ENCODE peak calls at places on chromosomes 16 and 17, in ten cellular contexts. Z is lung, O is astrocyte of the spinal cord, U is sigmoid colon, P is mammary epithelial cell, N is cardiac fibroblast, G is AG04449, J is brain microvascular endothelial cell, L is fibroblast of the aortic adventitia, M is Peyer's patch. H is an unnamed sample.

GRCh38 chr17:43609613-43610385 is 51.9 kb downstream of the MEOX1 start:
- DNase-seq in Z (no peak), O (no peak), U (no peak), P (no peak), N (peak), G (no peak), J (no peak), L (no peak), M (no peak), H (peak)

GRCh38 chr16:15446901-15447300 is 12.5 kb downstream of the BMERB1 start:
- DNase-seq in Z (no peak), O (no peak), U (no peak), P (no peak), N (no peak), G (no peak), J (no peak), L (no peak), M (no peak), H (no peak)

GRCh38 chr17:30905742-30906100 is 317 bp downstream of the TEFM start:
- DNase-seq in Z (no peak), O (peak), U (no peak), P (no peak), N (no peak), G (no peak), J (peak), L (no peak), M (no peak), H (peak)

GRCh38 chr16:23359092-23359760 is 57.1 kb downstream of the SCNN1B start:
- DNase-seq in Z (no peak), O (no peak), U (peak), P (no peak), N (no peak), G (no peak), J (no peak), L (no peak), M (no peak), H (no peak)

GRCh38 chr16:69890114-69890890 is 60.8 kb upstream of the CLEC18A start:
- DNase-seq in Z (no peak), O (peak), U (peak), P (peak), N (peak), G (no peak), J (no peak), L (peak), M (no peak), H (peak)

GRCh38 chr16:83345846-83346245 is 461.9 kb upstream of the HSBP1 start:
- DNase-seq in Z (no peak), O (no peak), U (no peak), P (no peak), N (no peak), G (no peak), J (no peak), L (no peak), M (no peak), H (no peak)

GRCh38 chr17:50169121-50169764 is 3.4 kb downstream of the SGCA start:
- DNase-seq in Z (peak), O (peak), U (no peak), P (peak), N (peak), G (no peak), J (no peak), L (peak), M (peak), H (peak)

GRCh38 chr17:6701719-6702118 is 11.4 kb downstream of the SLC13A5 start:
- DNase-seq in Z (no peak), O (no peak), U (peak), P (no peak), N (peak), G (no peak), J (peak), L (peak), M (peak), H (peak)

GRCh38 chr17:64063088-64063487 is 42.7 kb upstream of the ICAM2 start:
- DNase-seq in Z (no peak), O (no peak), U (no peak), P (no peak), N (no peak), G (no peak), J (no peak), L (no peak), M (no peak), H (no peak)

GRCh38 chr17:14134456-14134855 is 65.2 kb downstream of the COX10 start:
- DNase-seq in Z (no peak), O (no peak), U (no peak), P (no peak), N (no peak), G (no peak), J (no peak), L (no peak), M (no peak), H (no peak)

GRCh38 chr16:84689126-84689525 is 10.7 kb upstream of the USP10 start:
- DNase-seq in Z (no peak), O (peak), U (peak), P (peak), N (peak), G (peak), J (peak), L (peak), M (no peak), H (peak)

GRCh38 chr16:66924527-66925321 is 611 bp downstream of the RRAD start:
- DNase-seq in Z (no peak), O (no peak), U (no peak), P (no peak), N (no peak), G (no peak), J (no peak), L (no peak), M (no peak), H (no peak)

GRCh38 chr16:19430345-19430744 is 12.7 kb downstream of the TMC5 start:
- DNase-seq in Z (no peak), O (no peak), U (no peak), P (no peak), N (no peak), G (no peak), J (no peak), L (no peak), M (no peak), H (no peak)

GRCh38 chr17:29212681-29213121 is 32.5 kb upstream of the MYO18A start:
- DNase-seq in Z (no peak), O (no peak), U (no peak), P (peak), N (no peak), G (no peak), J (no peak), L (no peak), M (no peak), H (no peak)

GRCh38 chr16:53689636-53690035 is 14.0 kb downstream of the RPGRIP1L start:
- DNase-seq in Z (no peak), O (no peak), U (no peak), P (peak), N (no peak), G (no peak), J (no peak), L (no peak), M (no peak), H (no peak)

GRCh38 chr17:79706931-79707382 is 23.8 kb upstream of the ENPP7 start:
- DNase-seq in Z (no peak), O (no peak), U (peak), P (no peak), N (peak), G (no peak), J (no peak), L (peak), M (no peak), H (peak)

GRCh38 chr16:58021661-58022551 is 3.6 kb upstream of the MMP15 start:
- DNase-seq in Z (no peak), O (peak), U (no peak), P (peak), N (peak), G (peak), J (peak), L (peak), M (no peak), H (peak)

GRCh38 chr17:80163315-80163714 is 6.5 kb upstream of the CARD14 start:
- DNase-seq in Z (no peak), O (no peak), U (no peak), P (no peak), N (peak), G (no peak), J (no peak), L (no peak), M (no peak), H (no peak)

GRCh38 chr17:64773836-64774761 is 112.0 kb upstream of the SMURF2 start:
- DNase-seq in Z (peak), O (peak), U (no peak), P (peak), N (peak), G (no peak), J (peak), L (peak), M (no peak), H (peak)

GRCh38 chr17:64653985-64654355 is 8.1 kb downstream of the SMURF2 start:
- DNase-seq in Z (no peak), O (no peak), U (no peak), P (no peak), N (no peak), G (no peak), J (no peak), L (peak), M (no peak), H (no peak)

GRCh38 chr16:1331712-1332617 is 1.5 kb upstream of the BAIAP3 start:
- DNase-seq in Z (peak), O (peak), U (peak), P (peak), N (peak), G (no peak), J (peak), L (no peak), M (peak), H (peak)

GRCh38 chr16:1526608-1527555 is 6.6 kb upstream of the TMEM204 start:
- DNase-seq in Z (no peak), O (no peak), U (no peak), P (no peak), N (no peak), G (no peak), J (no peak), L (no peak), M (no peak), H (no peak)

GRCh38 chr16:78075800-78076199 is 23.7 kb upstream of the WWOX start:
- DNase-seq in Z (no peak), O (no peak), U (no peak), P (no peak), N (no peak), G (no peak), J (no peak), L (no peak), M (no peak), H (no peak)

GRCh38 chr16:27005386-27005785 is 61.3 kb upstream of the C16orf82 start:
- DNase-seq in Z (no peak), O (no peak), U (no peak), P (no peak), N (no peak), G (no peak), J (no peak), L (no peak), M (no peak), H (no peak)

GRCh38 chr17:11768981-11769380 is 170.7 kb downstream of the DNAH9 start:
- DNase-seq in Z (no peak), O (no peak), U (no peak), P (no peak), N (no peak), G (no peak), J (no peak), L (no peak), M (no peak), H (no peak)

GRCh38 chr17:36837616-36838272 is 99.5 kb upstream of the LHX1 start:
- DNase-seq in Z (no peak), O (no peak), U (no peak), P (no peak), N (no peak), G (no peak), J (no peak), L (no peak), M (no peak), H (no peak)

GRCh38 chr16:57689772-57690558 is 4.6 kb upstream of the DRC7 start:
- DNase-seq in Z (no peak), O (no peak), U (peak), P (no peak), N (no peak), G (no peak), J (no peak), L (peak), M (peak), H (no peak)

GRCh38 chr17:41547921-41548843 is 20.1 kb upstream of the KRT19 start:
- DNase-seq in Z (peak), O (peak), U (peak), P (peak), N (peak), G (peak), J (peak), L (peak), M (no peak), H (peak)

GRCh38 chr17:47848198-47848513 is 2.8 kb downstream of the SP6 start:
- DNase-seq in Z (no peak), O (no peak), U (no peak), P (no peak), N (no peak), G (no peak), J (no peak), L (no peak), M (no peak), H (no peak)

GRCh38 chr17:47844230-47844629 is 3.2 kb upstream of the SCRN2 start:
- DNase-seq in Z (no peak), O (no peak), U (no peak), P (no peak), N (peak), G (no peak), J (peak), L (peak), M (no peak), H (peak)

GRCh38 chr17:47847341-47848197 is 3.4 kb downstream of the SP6 start:
- DNase-seq in Z (no peak), O (no peak), U (no peak), P (no peak), N (no peak), G (no peak), J (no peak), L (no peak), M (no peak), H (no peak)

GRCh38 chr17:47844814-47845453 is 3.9 kb upstream of the SCRN2 start:
- DNase-seq in Z (no peak), O (peak), U (no peak), P (no peak), N (peak), G (no peak), J (no peak), L (peak), M (no peak), H (peak)

DNA sequence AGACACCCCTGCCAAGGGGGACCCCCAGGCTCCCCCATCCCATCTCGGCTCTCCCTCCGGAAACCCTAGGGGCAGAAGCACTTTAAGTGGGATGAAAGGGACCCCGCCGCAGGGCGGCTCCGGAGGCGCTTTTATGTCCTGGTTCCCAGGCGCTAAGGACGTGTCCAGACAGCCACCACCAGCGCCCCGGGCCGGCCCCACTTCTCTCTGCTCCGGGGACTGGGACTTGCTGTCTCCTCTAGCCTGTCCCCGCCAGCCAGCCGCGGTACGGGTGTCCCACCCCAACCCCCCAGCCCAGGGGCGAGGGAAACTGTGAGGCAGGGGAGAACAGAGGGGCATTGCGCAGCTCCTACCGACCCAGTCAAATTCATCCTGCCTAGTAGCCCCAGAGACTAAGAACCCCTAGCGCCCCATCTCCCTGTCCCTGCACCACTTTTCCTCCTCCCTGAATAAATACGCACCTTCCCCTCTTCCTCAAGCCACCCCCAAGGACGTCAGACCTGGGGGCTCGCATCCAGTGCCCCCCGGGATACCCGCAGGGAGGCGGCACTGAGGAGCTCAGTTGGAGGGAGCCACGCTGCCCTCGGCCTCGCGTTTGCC is 4.1 kb downstream of the SP6 start:
- DNase-seq in Z (no peak), O (no peak), U (no peak), P (no peak), N (no peak), G (no peak), J (no peak), L (no peak), M (no peak), H (no peak)
- H3K4me3 ChIP-seq in Z (no peak), O (no peak), U (no peak), P (peak), N (no peak), G (no peak), J (no peak), L (no peak), M (no peak), H (no peak)

DNA sequence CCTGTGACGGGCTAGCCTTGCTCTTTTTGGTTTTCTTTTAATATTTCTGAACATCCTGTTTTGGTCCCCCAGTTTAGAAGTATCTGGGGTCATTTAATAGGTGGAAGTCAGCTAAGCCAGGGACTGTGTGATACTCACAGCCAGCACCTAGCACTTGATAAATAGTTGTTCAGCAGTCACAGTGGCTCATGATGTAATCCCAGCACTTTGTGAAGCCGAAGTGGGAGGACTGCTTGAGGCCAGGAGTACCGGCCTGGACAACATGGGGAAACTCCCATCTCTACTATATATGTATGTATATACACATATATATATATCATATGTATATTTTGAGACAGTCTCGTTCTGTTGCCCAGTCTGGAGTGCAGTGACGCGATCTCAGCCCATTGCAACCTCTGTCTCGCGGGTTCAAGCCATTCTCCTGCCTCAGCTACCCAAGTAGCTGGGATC is 1.8 kb upstream of the ZNRF1 start:
- DNase-seq in Z (no peak), O (no peak), U (no peak), P (no peak), N (no peak), G (no peak), J (no peak), L (no peak), M (no peak), H (no peak)
- TF ChIP-seq CTCF in Z (no peak), O (no peak), U (no peak), P (no peak), N (no peak), G (no peak), J (no peak), L (no peak), M (no peak), H (no peak)

DNA sequence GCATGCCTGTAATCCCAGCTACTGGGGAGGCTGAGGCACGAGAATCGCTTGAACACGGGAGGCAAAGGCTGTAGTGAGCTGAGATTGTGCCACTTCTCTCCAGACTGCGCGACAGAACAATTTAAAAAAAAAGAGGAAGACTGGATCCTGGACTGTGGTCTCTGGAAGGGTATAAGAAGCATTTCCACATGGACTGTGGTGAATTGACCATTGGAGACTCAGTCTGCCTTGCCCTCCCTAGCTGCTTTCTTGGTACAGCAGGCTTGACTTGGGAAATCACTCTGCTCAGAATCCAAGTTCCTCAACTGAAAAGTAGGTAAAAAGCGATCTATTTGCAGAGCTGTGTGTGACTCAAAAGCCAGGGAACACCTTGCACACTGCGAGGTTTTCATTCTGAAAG is 1.0 kb upstream of the MGRN1 start:
- DNase-seq in Z (no peak), O (no peak), U (no peak), P (no peak), N (no peak), G (no peak), J (no peak), L (no peak), M (no peak), H (no peak)
- H3K4me3 ChIP-seq in Z (no peak), O (no peak), U (no peak), P (no peak), N (no peak), G (no peak), J (no peak), L (no peak), M (peak), H (no peak)

GRCh38 chr17:77507116-77507885 is 366.5 kb downstream of the SEC14L1 start:
- DNase-seq in Z (no peak), O (peak), U (peak), P (no peak), N (no peak), G (no peak), J (no peak), L (no peak), M (no peak), H (no peak)
- TF ChIP-seq CTCF in Z (no peak), O (no peak), U (no peak), P (no peak), N (no peak), G (no peak), J (peak), L (no peak), M (no peak), H (no peak)